ENCODE peak calls at places on chromosomes 16 and 17, in five cellular contexts. Q is activated T-helper 1 cell treated with anti-CD3 and anti-CD28 coated beads, Interleukin-2, amount 50 U/mL, for 16 hours; M is CD4-positive, CD25-positive, alpha-beta regulatory T cell; A is SK-N-DZ; E is H7. S is an unnamed sample.

GRCh38 chr17:44786551-44787081 is 27.8 kb downstream of the ADAM11 start:
- DNase-seq in Q (no peak), M (no peak), A (no peak), E (no peak), S (no peak)

GRCh38 chr17:33689725-33690124 is 396.6 kb upstream of the ASIC2 start:
- DNase-seq in Q (no peak), M (no peak), A (no peak), E (no peak), S (no peak)

GRCh38 chr16:30368122-30368791 is 2.0 kb downstream of the TBC1D10B start:
- DNase-seq in Q (no peak), M (no peak), A (no peak), E (no peak), S (no peak)

GRCh38 chr17:15432807-15433547 is 34.4 kb downstream of the CDRT4 start:
- DNase-seq in Q (no peak), M (no peak), A (no peak), E (no peak), S (no peak)

GRCh38 chr17:55356440-55357328 is 65.0 kb downstream of the MMD start:
- DNase-seq in Q (peak), M (peak), A (peak), E (peak), S (peak)

GRCh38 chr17:49363251-49363650 is 1.2 kb upstream of the ZNF652 start:
- DNase-seq in Q (no peak), M (no peak), A (no peak), E (no peak), S (no peak)

GRCh38 chr17:49680314-49680713 is 2.4 kb upstream of the SPOP start:
- DNase-seq in Q (no peak), M (no peak), A (no peak), E (no peak), S (no peak)

GRCh38 chr16:56848056-56848936 is 16.7 kb upstream of the SLC12A3 start:
- DNase-seq in Q (no peak), M (no peak), A (no peak), E (no peak), S (no peak)

GRCh38 chr17:17506893-17507464 is 10.8 kb upstream of the RASD1 start:
- DNase-seq in Q (no peak), M (no peak), A (no peak), E (no peak), S (no peak)

GRCh38 chr17:57143341-57143740 is 58.3 kb downstream of the AKAP1 start:
- DNase-seq in Q (no peak), M (no peak), A (no peak), E (no peak), S (no peak)

GRCh38 chr16:50402298-50402895 is 33.6 kb upstream of the BRD7 start:
- DNase-seq in Q (no peak), M (no peak), A (no peak), E (no peak), S (no peak)

GRCh38 chr16:21265104-21265825 is 12.8 kb downstream of the CRYM start:
- DNase-seq in Q (no peak), M (no peak), A (no peak), E (no peak), S (no peak)

GRCh38 chr16:73116576-73116975 is 68.6 kb upstream of the ZFHX3 start:
- DNase-seq in Q (no peak), M (no peak), A (no peak), E (no peak), S (no peak)

GRCh38 chr17:2904135-2904534 is 107.9 kb downstream of the RAP1GAP2 start:
- DNase-seq in Q (no peak), M (no peak), A (peak), E (peak), S (no peak)

GRCh38 chr17:4161560-4162221 is 18.7 kb downstream of the CYB5D2 start:
- DNase-seq in Q (no peak), M (no peak), A (peak), E (peak), S (no peak)

GRCh38 chr16:1538804-1539520 is 5.5 kb downstream of the TMEM204 start:
- DNase-seq in Q (no peak), M (no peak), A (peak), E (peak), S (no peak)

GRCh38 chr16:89869911-89870310 is 3.5 kb upstream of the TCF25 start:
- DNase-seq in Q (no peak), M (no peak), A (no peak), E (no peak), S (no peak)

GRCh38 chr17:28508325-28508724 is 2.2 kb downstream of the FOXN1 start:
- DNase-seq in Q (no peak), M (no peak), A (no peak), E (no peak), S (no peak)